ENCODE peak calls at places on chromosomes 11 and 22, in six cellular contexts. Z, I, G, E, C and W are unnamed samples.

GRCh38 chr11:77252555-77253270 is 48.8 kb downstream of the GDPD4 start:
- DNase-seq in E (no peak), I (no peak), G (no peak), Z (no peak), C (no peak), W (no peak)

GRCh38 chr11:134753805-134754130 is 341.7 kb upstream of the B3GAT1 start:
- DNase-seq in Z (no peak), G (no peak), C (no peak), E (peak; percentile 3), I (no peak), W (no peak)

GRCh38 chr11:129785383-129786111 is 30.1 kb upstream of the TMEM45B start:
- DNase-seq in E (no peak), C (no peak), Z (no peak), I (no peak), G (no peak), W (no peak)

GRCh38 chr11:67405196-67405567 is 1.3 kb downstream of the TBC1D10C start:
- DNase-seq in Z (no peak), I (no peak), E (no peak), C (no peak), G (peak; percentile 84), W (no peak)

GRCh38 chr11:128517457-128518230 is 69.7 kb downstream of the ETS1 start:
- DNase-seq in I (no peak), E (no peak), G (no peak), Z (peak; percentile 44), C (no peak), W (no peak)

GRCh38 chr22:46719921-46720320 is 18.1 kb downstream of the CERK start:
- DNase-seq in Z (no peak), E (no peak), G (no peak), C (no peak), I (no peak), W (no peak)

GRCh38 chr11:6328321-6328720 is 8.0 kb upstream of the CAVIN3 start:
- DNase-seq in G (no peak), I (no peak), E (no peak), Z (no peak), C (no peak), W (no peak)

GRCh38 chr11:106644824-106645223 is 373.5 kb downstream of the GUCY1A2 start:
- DNase-seq in I (no peak), Z (no peak), G (no peak), E (no peak), C (no peak), W (no peak)

GRCh38 chr11:114031599-114032320 is 27.8 kb upstream of the ZBTB16 start:
- DNase-seq in E (no peak), Z (no peak), C (no peak), I (no peak), G (no peak), W (no peak)

GRCh38 chr11:21582791-21583190 is 610.1 kb upstream of the ANO5 start:
- DNase-seq in I (no peak), E (no peak), G (no peak), C (no peak), Z (no peak), W (no peak)

GRCh38 chr11:19405966-19406365 is 165.2 kb upstream of the E2F8 start:
- DNase-seq in E (no peak), I (no peak), C (no peak), Z (no peak), G (no peak), W (no peak)

GRCh38 chr11:124886978-124887666 is 10.5 kb downstream of the ROBO4 start:
- DNase-seq in I (no peak), Z (no peak), G (no peak), E (no peak), C (no peak), W (no peak)

GRCh38 chr11:75966546-75967287 is 151.7 kb downstream of the UVRAG start:
- DNase-seq in E (peak; percentile 20), G (no peak), C (no peak), Z (peak; percentile 70), I (no peak), W (no peak)

GRCh38 chr22:43268261-43268660 is 74.9 kb downstream of the SCUBE1 start:
- DNase-seq in G (no peak), C (no peak), E (no peak), I (no peak), Z (no peak), W (no peak)

GRCh38 chr22:46373838-46374662 is 38.5 kb downstream of the TRMU start:
- DNase-seq in I (peak; percentile 50), C (no peak), G (no peak), E (no peak), Z (no peak), W (no peak)

GRCh38 chr11:489610-490185 is 17.3 kb downstream of the RNH1 start:
- DNase-seq in G (no peak), C (no peak), I (peak; percentile 27), Z (no peak), E (no peak), W (no peak)

GRCh38 chr11:6895010-6895409 is 2.7 kb upstream of the OR2D2 start:
- DNase-seq in G (no peak), C (no peak), I (no peak), E (no peak), Z (no peak), W (no peak)

GRCh38 chr22:21661991-21662390 is 3.8 kb upstream of the PPIL2 start:
- DNase-seq in C (no peak), I (no peak), G (no peak), E (no peak), Z (no peak), W (no peak)

GRCh38 chr22:21659864-21660525 is 5.8 kb upstream of the PPIL2 start:
- DNase-seq in C (no peak), E (no peak), Z (no peak), G (no peak), I (no peak), W (no peak)

GRCh38 chr22:21657020-21657360 is 8.8 kb upstream of the PPIL2 start:
- DNase-seq in C (no peak), G (no peak), E (no peak), Z (no peak), I (no peak), W (no peak)

GRCh38 chr22:21660904-21661303 is 4.9 kb upstream of the PPIL2 start:
- DNase-seq in I (no peak), G (no peak), Z (no peak), C (no peak), E (no peak), W (no peak)

GRCh38 chr22:21657361-21658118 is 8.3 kb upstream of the PPIL2 start:
- DNase-seq in G (peak; percentile 95), I (peak; percentile 89), E (peak; percentile 94), C (no peak), Z (no peak), W (peak; percentile 72)
- TF ChIP-seq CTCF in G (peak; percentile 52), I (no peak), E (peak; percentile 20), C (no peak), Z (peak; percentile 37), W (peak; percentile 41)

GRCh38 chr11:25970726-25971508 is 361.0 kb upstream of the ANO3 start:
- DNase-seq in E (no peak), C (no peak), Z (no peak), I (no peak), G (no peak), W (no peak)
- TF ChIP-seq CTCF in E (peak; percentile 7), C (no peak), Z (peak; percentile 18), I (no peak), G (no peak), W (peak; percentile 51)

GRCh38 chr22:17366830-17367229 is 2.4 kb upstream of the CECR2 start:
- DNase-seq in E (peak; percentile 41), C (no peak), I (no peak), Z (no peak), G (peak; percentile 81), W (peak; percentile 65)
- TF ChIP-seq CTCF in E (peak; percentile 15), C (peak; percentile 69), I (no peak), Z (no peak), G (peak; percentile 26), W (peak; percentile 59)

DNA sequence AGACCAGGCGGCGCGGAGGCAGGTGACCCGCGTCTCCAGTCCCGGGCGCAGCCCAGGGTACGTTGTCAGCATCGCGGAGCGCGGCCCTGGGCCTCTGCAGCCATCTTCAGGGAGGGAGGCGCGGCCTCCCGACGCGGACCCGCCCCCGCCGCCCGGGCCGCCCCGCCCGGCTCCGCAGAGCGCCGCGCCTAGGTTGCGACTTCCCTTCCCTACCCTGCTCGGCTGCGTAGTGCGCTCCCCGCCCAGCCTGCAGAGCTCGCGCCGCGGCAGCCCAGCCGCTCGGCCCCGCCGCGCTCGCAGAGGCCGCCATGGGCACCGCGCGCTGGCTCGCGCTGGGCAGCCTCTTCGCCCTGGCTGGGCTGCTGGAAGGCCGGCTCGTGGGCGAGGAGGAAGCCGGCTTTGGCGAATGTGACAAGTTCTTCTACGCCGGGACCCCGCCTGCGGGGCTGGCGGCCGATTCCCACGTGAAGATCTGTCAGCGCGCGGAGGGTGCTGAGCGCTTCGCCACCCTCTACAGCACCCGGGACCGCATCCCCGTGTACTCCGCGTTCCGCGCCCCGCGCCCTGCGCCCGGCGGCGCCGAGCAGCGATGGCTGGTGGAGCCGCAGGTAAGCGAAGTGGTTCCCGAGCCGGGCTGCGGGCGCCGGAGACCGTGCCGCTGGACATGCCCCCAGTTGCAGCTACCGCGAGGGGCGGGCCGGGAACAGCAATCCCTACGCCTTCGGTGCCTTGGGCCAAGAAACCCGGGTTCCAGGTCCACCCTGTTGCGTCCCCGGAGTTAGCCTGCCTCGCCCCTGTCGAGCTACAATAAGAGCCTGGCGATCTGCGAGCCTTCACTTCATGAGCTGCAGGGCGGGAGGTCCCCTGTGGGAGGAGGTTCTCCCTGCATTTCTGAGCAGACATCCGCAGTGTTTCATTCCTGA is at the start of gene ENDOD1:
- DNase-seq in I (peak; percentile 85), E (peak; percentile 91), G (peak; percentile 98), Z (no peak), C (peak; percentile 74), W (peak; percentile 66)
- TF ChIP-seq CTCF in I (no peak), E (no peak), G (no peak), Z (peak; percentile 24), C (no peak), W (peak; percentile 4)

GRCh38 chr11:4146765-4147098 is 52.1 kb downstream of the RRM1 start:
- DNase-seq in G (no peak), Z (no peak), E (no peak), I (no peak), C (no peak), W (no peak)

DNA sequence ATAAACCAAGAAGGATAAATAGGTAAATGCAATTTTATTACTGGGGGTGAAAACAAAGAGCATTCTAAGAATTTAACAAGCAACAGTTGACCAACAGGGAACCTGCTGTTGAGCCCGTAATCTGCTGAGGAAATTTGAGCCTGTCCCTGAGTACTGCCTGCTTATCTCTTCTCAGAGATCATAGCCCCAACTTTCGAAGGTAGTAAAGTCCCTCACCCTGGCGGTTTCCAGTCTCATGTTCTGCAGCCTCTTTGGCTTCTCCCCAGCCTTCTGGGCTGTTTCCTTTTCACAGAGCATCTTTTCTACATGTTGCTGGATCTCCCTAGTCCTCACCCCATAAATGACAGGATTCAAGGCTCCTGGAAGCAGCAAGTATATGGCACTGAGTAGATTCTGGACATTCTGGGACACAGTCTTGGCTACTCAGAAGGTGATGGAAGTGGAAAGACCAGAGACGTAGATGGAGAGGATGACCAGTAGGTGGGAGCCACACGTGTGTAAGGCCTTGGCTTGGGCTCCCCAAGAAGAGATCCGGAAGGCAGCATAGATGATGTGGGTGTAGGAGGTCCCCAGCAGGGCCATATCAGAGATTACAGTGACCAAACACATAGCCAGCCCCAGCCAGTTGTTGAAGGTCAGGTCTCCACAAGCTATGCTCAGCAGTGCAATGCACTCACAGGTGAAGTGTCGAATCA is 51.6 kb downstream of the RRM1 start:
- DNase-seq in C (no peak), G (no peak), E (no peak), I (no peak), Z (no peak), W (no peak)
- TF ChIP-seq CTCF in C (no peak), G (no peak), E (no peak), I (no peak), Z (no peak), W (no peak)